ENCODE peak calls at places on chromosomes 6 and 20, in four cellular contexts. X, A, F and K are unnamed samples.

GRCh38 chr6:15329154-15329781 is 83.4 kb downstream of the JARID2 start:
- DNase-seq in X (no peak), A (no peak), F (no peak), K (no peak)

GRCh38 chr20:44092551-44093248 is 94.3 kb downstream of the JPH2 start:
- DNase-seq in X (peak), A (no peak), F (no peak), K (peak)

GRCh38 chr20:55641497-55641896 is 363.8 kb downstream of the CBLN4 start:
- DNase-seq in X (no peak), A (no peak), F (no peak), K (no peak)

GRCh38 chr20:35368616-35369423 is 43.0 kb downstream of the UQCC1 start:
- DNase-seq in X (no peak), A (no peak), F (no peak), K (no peak)

GRCh38 chr6:163956571-163957407 is 542.3 kb downstream of the QKI start:
- DNase-seq in X (peak), A (peak), F (peak), K (peak)

GRCh38 chr20:7161690-7162089 is 394.2 kb downstream of the BMP2 start:
- DNase-seq in X (peak), A (no peak), F (no peak), K (peak)

GRCh38 chr6:12295558-12296254 is 5.5 kb downstream of the EDN1 start:
- DNase-seq in X (no peak), A (no peak), F (no peak), K (no peak)

GRCh38 chr6:21390537-21391213 is 202.9 kb upstream of the SOX4 start:
- DNase-seq in X (no peak), A (no peak), F (no peak), K (no peak)

GRCh38 chr20:60026010-60026409 is 67.8 kb downstream of the CDH26 start:
- DNase-seq in X (no peak), A (no peak), F (no peak), K (no peak)

GRCh38 chr6:81769834-81770233 is 17.4 kb upstream of the TENT5A start:
- DNase-seq in X (no peak), A (no peak), F (no peak), K (no peak)

GRCh38 chr6:131368077-131368911 is 204.7 kb upstream of the ARG1 start:
- DNase-seq in X (no peak), A (no peak), F (no peak), K (no peak)

GRCh38 chr6:142355481-142356174 is 53.8 kb downstream of the ADGRG6 start:
- DNase-seq in X (no peak), A (no peak), F (no peak), K (no peak)

GRCh38 chr20:53934421-53935352 is 135.7 kb downstream of the BCAS1 start:
- DNase-seq in X (no peak), A (peak), F (no peak), K (peak)

GRCh38 chr20:51220293-51220706 is 197.4 kb upstream of the KCNG1 start:
- DNase-seq in X (peak), A (peak), F (no peak), K (peak)

GRCh38 chr6:170135821-170136471 is 154.9 kb downstream of the DLL1 start:
- DNase-seq in X (no peak), A (no peak), F (no peak), K (no peak)

GRCh38 chr6:398065-398464 is 6.5 kb downstream of the IRF4 start:
- DNase-seq in X (no peak), A (no peak), F (no peak), K (no peak)

GRCh38 chr6:14763616-14764015 is 482.3 kb upstream of the JARID2 start:
- DNase-seq in X (no peak), A (no peak), F (no peak), K (no peak)

GRCh38 chr6:166143011-166143410 is 24.6 kb downstream of the TBXT start:
- DNase-seq in X (no peak), A (no peak), F (no peak), K (no peak)

GRCh38 chr6:166145751-166146150 is 21.9 kb downstream of the TBXT start:
- DNase-seq in X (no peak), A (no peak), F (no peak), K (no peak)
- TF ChIP-seq PHF8 in X (no peak), A (no peak), F (no peak), K (no peak)

DNA sequence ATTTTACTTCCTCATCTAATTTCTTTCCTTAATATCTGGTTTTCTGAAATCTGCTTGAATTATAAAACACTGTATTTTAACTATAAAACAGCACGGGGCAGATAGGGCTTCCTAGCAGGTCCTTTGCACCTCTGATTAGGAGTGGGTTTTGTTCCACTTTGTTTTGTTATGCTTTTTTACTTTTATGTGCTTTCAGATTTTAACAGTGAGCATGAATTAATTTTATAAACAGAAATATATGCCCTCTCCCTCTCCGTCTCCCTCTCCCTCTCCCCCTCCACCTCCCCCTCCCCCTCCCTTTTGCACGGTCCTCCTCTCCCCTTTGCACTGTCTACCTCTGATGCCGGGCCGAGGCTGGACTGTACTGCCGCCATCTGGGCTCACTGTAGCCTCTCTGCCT is 14.3 kb downstream of the GPX6 start:
- DNase-seq in X (no peak), A (no peak), F (no peak), K (no peak)
- TF ChIP-seq PHF8 in X (no peak), A (no peak), F (no peak), K (no peak)

DNA sequence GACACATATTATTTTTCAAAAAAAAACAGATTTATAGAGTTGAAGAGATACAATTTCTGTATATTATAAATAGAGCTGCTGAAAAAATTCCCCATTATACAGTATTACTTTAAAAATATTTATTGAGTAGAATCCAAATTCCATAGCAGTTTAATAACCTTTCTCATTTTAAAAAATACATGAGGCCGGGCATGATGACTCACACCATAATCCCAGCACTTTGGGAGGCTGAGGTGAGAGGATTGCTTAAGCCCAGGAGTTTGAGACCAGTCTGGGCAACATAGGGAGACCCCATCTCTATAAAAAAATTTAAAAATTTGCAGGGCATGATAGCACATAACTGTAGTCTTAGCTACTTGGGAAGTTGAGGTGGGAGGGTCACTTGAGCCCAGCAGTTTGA is 13.0 kb downstream of the ATRN start:
- DNase-seq in X (no peak), A (no peak), F (no peak), K (no peak)
- TF ChIP-seq PHF8 in X (no peak), A (no peak), F (no peak), K (no peak)

GRCh38 chr6:52558266-52559000 is 18.4 kb downstream of the TRAM2 start:
- DNase-seq in X (no peak), A (peak), F (no peak), K (no peak)
- TF ChIP-seq PHF8 in X (no peak), A (no peak), F (no peak), K (no peak)

GRCh38 chr6:146410851-146411595 is 132.6 kb upstream of the RAB32 start:
- DNase-seq in X (no peak), A (no peak), F (no peak), K (no peak)
- TF ChIP-seq PHF8 in X (no peak), A (no peak), F (no peak), K (no peak)

GRCh38 chr6:123526128-123526527 is 110.6 kb downstream of the TRDN start:
- DNase-seq in X (no peak), A (no peak), F (no peak), K (no peak)

GRCh38 chr6:123533862-123534261 is 102.9 kb downstream of the TRDN start:
- DNase-seq in X (no peak), A (no peak), F (no peak), K (no peak)

GRCh38 chr6:123527406-123527805 is 109.3 kb downstream of the TRDN start:
- DNase-seq in X (no peak), A (no peak), F (no peak), K (no peak)

GRCh38 chr6:123529058-123529457 is 107.7 kb downstream of the TRDN start:
- DNase-seq in X (no peak), A (no peak), F (no peak), K (no peak)

GRCh38 chr6:123529843-123530242 is 106.9 kb downstream of the TRDN start:
- DNase-seq in X (no peak), A (peak), F (no peak), K (peak)
- TF ChIP-seq PHF8 in X (no peak), A (no peak), F (no peak), K (no peak)

DNA sequence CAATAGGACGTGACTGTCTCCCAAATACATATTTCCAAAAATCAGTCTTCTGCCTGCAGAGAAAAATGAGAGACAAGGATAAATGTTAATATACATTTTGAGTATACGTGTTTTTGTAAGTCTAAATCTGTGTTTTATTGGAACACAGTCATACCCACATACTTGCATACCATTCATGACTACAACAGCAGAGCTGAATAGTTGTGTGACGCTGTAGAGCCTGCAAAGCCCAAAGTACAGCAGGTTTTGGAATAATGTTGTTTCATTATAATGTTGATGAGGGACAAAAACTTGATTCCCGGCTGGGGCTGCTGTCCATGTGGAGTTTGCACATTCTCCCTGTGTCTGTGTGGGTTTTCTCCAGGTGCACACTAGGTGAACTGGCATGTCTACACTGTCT is 23.8 kb upstream of the FBXO9 start:
- DNase-seq in X (no peak), A (no peak), F (no peak), K (no peak)
- TF ChIP-seq PHF8 in X (no peak), A (no peak), F (no peak), K (no peak)

DNA sequence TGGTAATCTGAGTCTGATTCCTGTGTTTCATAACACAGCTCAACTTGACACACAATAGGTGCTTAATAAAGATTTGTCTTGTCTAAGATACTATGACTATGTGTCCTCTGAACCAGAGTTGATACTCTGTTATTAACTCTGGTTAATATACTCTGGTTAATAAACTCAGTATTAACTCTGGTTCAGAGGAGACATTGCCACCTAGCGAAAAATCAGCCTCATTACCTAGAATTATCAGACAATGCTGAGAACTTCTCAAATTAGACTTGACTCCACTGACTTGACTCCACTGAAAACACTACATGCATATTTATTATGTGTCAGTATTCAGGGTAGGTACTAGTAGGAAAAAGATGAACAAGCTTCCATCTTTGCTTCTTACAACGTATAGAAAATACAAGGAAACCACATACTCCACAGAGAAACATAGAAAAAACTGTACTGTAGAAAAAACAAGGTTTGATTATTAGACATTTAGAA is 73.9 kb downstream of the AHI1 start:
- DNase-seq in X (peak), A (peak), F (no peak), K (peak)
- TF ChIP-seq PHF8 in X (no peak), A (no peak), F (no peak), K (no peak)

GRCh38 chr6:135170849-135171248 is 10.3 kb upstream of the MYB start:
- DNase-seq in X (no peak), A (no peak), F (no peak), K (no peak)
- TF ChIP-seq PHF8 in X (no peak), A (no peak), F (no peak), K (no peak)

GRCh38 chr6:116373300-116373699 is 2.6 kb downstream of the DSE start:
- DNase-seq in X (no peak), A (no peak), F (no peak), K (no peak)
- TF ChIP-seq PHF8 in X (no peak), A (no peak), F (no peak), K (no peak)